ENCODE peak calls at places on chromosomes 3 and 15, in eight cellular contexts. One of them, this sample, is unnamed.

GRCh38 chr15:95492388-95493070 is 838.0 kb upstream of the NR2F2 start:
- DNase-seq in psoas muscle: no peak
- DNase-seq in lower lobe of right lung: no peak
- DNase-seq in H9: no peak
- DNase-seq in upper lobe of right lung: no peak
- DNase-seq in osteocyte: no peak
- DNase-seq in heart left ventricle: no peak
- DNase-seq in endodermal cell: no peak
- DNase-seq in this sample: no peak

GRCh38 chr15:100103828-100104227 is 237.9 kb downstream of the ADAMTS17 start:
- DNase-seq in osteocyte: no peak
- DNase-seq in psoas muscle: no peak
- DNase-seq in upper lobe of right lung: peak
- DNase-seq in lower lobe of right lung: no peak
- DNase-seq in endodermal cell: no peak
- DNase-seq in H9: no peak
- DNase-seq in heart left ventricle: no peak
- DNase-seq in this sample: no peak

GRCh38 chr15:92665100-92665555 is 9.6 kb upstream of the FAM174B start:
- DNase-seq in lower lobe of right lung: no peak
- DNase-seq in heart left ventricle: no peak
- DNase-seq in H9: no peak
- DNase-seq in osteocyte: no peak
- DNase-seq in upper lobe of right lung: no peak
- DNase-seq in endodermal cell: peak
- DNase-seq in psoas muscle: no peak
- DNase-seq in this sample: no peak

GRCh38 chr3:152280539-152280938 is 11.8 kb downstream of the MBNL1 start:
- DNase-seq in psoas muscle: no peak
- DNase-seq in lower lobe of right lung: no peak
- DNase-seq in osteocyte: no peak
- DNase-seq in H9: no peak
- DNase-seq in upper lobe of right lung: no peak
- DNase-seq in heart left ventricle: no peak
- DNase-seq in endodermal cell: no peak
- DNase-seq in this sample: no peak

GRCh38 chr3:148211725-148212124 is 486.0 kb upstream of the AGTR1 start:
- DNase-seq in H9: no peak
- DNase-seq in heart left ventricle: no peak
- DNase-seq in upper lobe of right lung: no peak
- DNase-seq in endodermal cell: no peak
- DNase-seq in osteocyte: no peak
- DNase-seq in lower lobe of right lung: no peak
- DNase-seq in psoas muscle: no peak
- DNase-seq in this sample: no peak

GRCh38 chr3:76438971-76439370 is 600.9 kb upstream of the ROBO2 start:
- DNase-seq in psoas muscle: no peak
- DNase-seq in upper lobe of right lung: no peak
- DNase-seq in endodermal cell: no peak
- DNase-seq in lower lobe of right lung: no peak
- DNase-seq in heart left ventricle: no peak
- DNase-seq in osteocyte: no peak
- DNase-seq in H9: no peak
- DNase-seq in this sample: no peak

GRCh38 chr15:99123706-99124451 is 19.0 kb downstream of the SYNM start:
- DNase-seq in upper lobe of right lung: peak
- DNase-seq in lower lobe of right lung: peak
- DNase-seq in psoas muscle: peak
- DNase-seq in osteocyte: peak
- DNase-seq in H9: peak
- DNase-seq in heart left ventricle: peak
- DNase-seq in endodermal cell: peak
- DNase-seq in this sample: peak

GRCh38 chr15:90192961-90193786 is 8.0 kb upstream of the SEMA4B start:
- DNase-seq in lower lobe of right lung: no peak
- DNase-seq in osteocyte: no peak
- DNase-seq in H9: no peak
- DNase-seq in psoas muscle: no peak
- DNase-seq in endodermal cell: no peak
- DNase-seq in heart left ventricle: no peak
- DNase-seq in upper lobe of right lung: no peak
- DNase-seq in this sample: no peak

GRCh38 chr3:106261915-106262683 is 393.3 kb upstream of the CBLB start:
- DNase-seq in osteocyte: no peak
- DNase-seq in lower lobe of right lung: no peak
- DNase-seq in heart left ventricle: no peak
- DNase-seq in endodermal cell: no peak
- DNase-seq in upper lobe of right lung: no peak
- DNase-seq in psoas muscle: no peak
- DNase-seq in H9: no peak
- DNase-seq in this sample: no peak

GRCh38 chr15:78002996-78003395 is 74.5 kb downstream of the TBC1D2B start:
- DNase-seq in endodermal cell: no peak
- DNase-seq in H9: no peak
- DNase-seq in osteocyte: no peak
- DNase-seq in heart left ventricle: no peak
- DNase-seq in upper lobe of right lung: no peak
- DNase-seq in psoas muscle: no peak
- DNase-seq in lower lobe of right lung: no peak
- DNase-seq in this sample: no peak

GRCh38 chr15:78003539-78004008 is 73.9 kb downstream of the TBC1D2B start:
- DNase-seq in osteocyte: no peak
- DNase-seq in upper lobe of right lung: peak
- DNase-seq in lower lobe of right lung: no peak
- DNase-seq in heart left ventricle: no peak
- DNase-seq in psoas muscle: no peak
- DNase-seq in endodermal cell: no peak
- DNase-seq in H9: peak
- DNase-seq in this sample: no peak

GRCh38 chr15:78004222-78004727 is 73.2 kb downstream of the TBC1D2B start:
- DNase-seq in H9: no peak
- DNase-seq in upper lobe of right lung: no peak
- DNase-seq in osteocyte: no peak
- DNase-seq in lower lobe of right lung: no peak
- DNase-seq in psoas muscle: no peak
- DNase-seq in endodermal cell: no peak
- DNase-seq in heart left ventricle: no peak
- DNase-seq in this sample: no peak

GRCh38 chr15:78006567-78007205 is 70.8 kb downstream of the TBC1D2B start:
- DNase-seq in endodermal cell: no peak
- DNase-seq in H9: no peak
- DNase-seq in osteocyte: no peak
- DNase-seq in psoas muscle: no peak
- DNase-seq in upper lobe of right lung: peak
- DNase-seq in heart left ventricle: no peak
- DNase-seq in lower lobe of right lung: no peak
- DNase-seq in this sample: no peak

GRCh38 chr15:78004919-78005634 is 72.4 kb downstream of the TBC1D2B start:
- DNase-seq in endodermal cell: no peak
- DNase-seq in heart left ventricle: peak
- DNase-seq in osteocyte: no peak
- DNase-seq in psoas muscle: peak
- DNase-seq in upper lobe of right lung: peak
- DNase-seq in lower lobe of right lung: peak
- DNase-seq in H9: no peak
- DNase-seq in this sample: no peak
- TF ChIP-seq CTCF in endodermal cell: no peak
- TF ChIP-seq CTCF in heart left ventricle: no peak
- TF ChIP-seq CTCF in osteocyte: peak
- TF ChIP-seq CTCF in psoas muscle: peak
- TF ChIP-seq CTCF in upper lobe of right lung: peak
- TF ChIP-seq CTCF in lower lobe of right lung: peak
- TF ChIP-seq CTCF in H9: no peak
- TF ChIP-seq CTCF in this sample: no peak

GRCh38 chr3:192237992-192238608 is 489.2 kb downstream of the FGF12 start:
- DNase-seq in lower lobe of right lung: no peak
- DNase-seq in H9: peak
- DNase-seq in endodermal cell: peak
- DNase-seq in heart left ventricle: peak
- DNase-seq in upper lobe of right lung: no peak
- DNase-seq in osteocyte: no peak
- DNase-seq in psoas muscle: no peak
- DNase-seq in this sample: no peak
- TF ChIP-seq CTCF in lower lobe of right lung: no peak
- TF ChIP-seq CTCF in H9: peak
- TF ChIP-seq CTCF in endodermal cell: peak
- TF ChIP-seq CTCF in heart left ventricle: no peak
- TF ChIP-seq CTCF in upper lobe of right lung: no peak
- TF ChIP-seq CTCF in osteocyte: no peak
- TF ChIP-seq CTCF in psoas muscle: no peak
- TF ChIP-seq CTCF in this sample: no peak

GRCh38 chr15:101413239-101413638 is 76.3 kb downstream of the PCSK6 start:
- DNase-seq in H9: no peak
- DNase-seq in psoas muscle: no peak
- DNase-seq in lower lobe of right lung: no peak
- DNase-seq in endodermal cell: no peak
- DNase-seq in osteocyte: no peak
- DNase-seq in heart left ventricle: no peak
- DNase-seq in upper lobe of right lung: no peak
- DNase-seq in this sample: no peak
- TF ChIP-seq CTCF in H9: peak
- TF ChIP-seq CTCF in psoas muscle: no peak
- TF ChIP-seq CTCF in lower lobe of right lung: no peak
- TF ChIP-seq CTCF in endodermal cell: peak
- TF ChIP-seq CTCF in osteocyte: no peak
- TF ChIP-seq CTCF in heart left ventricle: peak
- TF ChIP-seq CTCF in upper lobe of right lung: no peak
- TF ChIP-seq CTCF in this sample: no peak

GRCh38 chr3:194913281-194913680 is 227.6 kb downstream of the FAM43A start:
- DNase-seq in heart left ventricle: no peak
- DNase-seq in upper lobe of right lung: no peak
- DNase-seq in H9: no peak
- DNase-seq in psoas muscle: no peak
- DNase-seq in endodermal cell: no peak
- DNase-seq in osteocyte: no peak
- DNase-seq in lower lobe of right lung: no peak
- DNase-seq in this sample: no peak

GRCh38 chr3:194908432-194908966 is 222.8 kb downstream of the FAM43A start:
- DNase-seq in osteocyte: no peak
- DNase-seq in H9: no peak
- DNase-seq in psoas muscle: no peak
- DNase-seq in endodermal cell: no peak
- DNase-seq in upper lobe of right lung: no peak
- DNase-seq in lower lobe of right lung: no peak
- DNase-seq in heart left ventricle: no peak
- DNase-seq in this sample: no peak

GRCh38 chr3:194908972-194909371 is 223.3 kb downstream of the FAM43A start:
- DNase-seq in upper lobe of right lung: no peak
- DNase-seq in heart left ventricle: no peak
- DNase-seq in osteocyte: no peak
- DNase-seq in lower lobe of right lung: no peak
- DNase-seq in psoas muscle: no peak
- DNase-seq in H9: no peak
- DNase-seq in endodermal cell: no peak
- DNase-seq in this sample: no peak

GRCh38 chr3:194906970-194907629 is 221.4 kb downstream of the FAM43A start:
- DNase-seq in endodermal cell: no peak
- DNase-seq in upper lobe of right lung: no peak
- DNase-seq in heart left ventricle: no peak
- DNase-seq in lower lobe of right lung: no peak
- DNase-seq in osteocyte: no peak
- DNase-seq in psoas muscle: no peak
- DNase-seq in H9: no peak
- DNase-seq in this sample: no peak

DNA sequence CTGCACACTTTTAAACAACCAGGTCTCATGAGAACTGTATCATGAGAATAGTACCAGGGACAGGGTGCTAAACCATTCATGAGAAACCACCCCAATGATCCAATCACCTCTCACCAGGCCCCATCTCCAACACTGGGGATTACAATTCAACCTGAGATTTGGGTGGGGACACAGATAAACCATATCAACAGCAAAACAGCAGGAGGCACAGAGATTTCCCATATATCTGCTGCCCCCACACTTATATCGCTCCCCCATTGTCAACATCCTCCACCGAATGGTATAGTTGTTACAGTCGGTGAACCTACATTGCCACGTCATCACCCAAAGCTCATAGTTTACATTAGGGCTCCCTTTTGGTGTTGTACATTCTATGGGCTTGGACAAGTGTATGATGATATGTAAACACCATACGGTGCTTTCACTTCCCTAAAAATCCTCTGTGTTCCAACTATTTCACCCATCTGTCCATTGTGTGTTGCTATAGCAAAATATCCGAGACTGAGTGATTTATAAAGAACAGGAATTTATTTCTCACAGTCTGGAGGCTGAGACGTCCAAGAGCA is 224.8 kb downstream of the FAM43A start:
- DNase-seq in H9: no peak
- DNase-seq in endodermal cell: no peak
- DNase-seq in heart left ventricle: no peak
- DNase-seq in upper lobe of right lung: no peak
- DNase-seq in lower lobe of right lung: no peak
- DNase-seq in osteocyte: no peak
- DNase-seq in psoas muscle: no peak
- DNase-seq in this sample: no peak
- TF ChIP-seq CTCF in H9: no peak
- TF ChIP-seq CTCF in endodermal cell: no peak
- TF ChIP-seq CTCF in heart left ventricle: no peak
- TF ChIP-seq CTCF in upper lobe of right lung: no peak
- TF ChIP-seq CTCF in lower lobe of right lung: no peak
- TF ChIP-seq CTCF in osteocyte: no peak
- TF ChIP-seq CTCF in psoas muscle: no peak
- TF ChIP-seq CTCF in this sample: no peak

DNA sequence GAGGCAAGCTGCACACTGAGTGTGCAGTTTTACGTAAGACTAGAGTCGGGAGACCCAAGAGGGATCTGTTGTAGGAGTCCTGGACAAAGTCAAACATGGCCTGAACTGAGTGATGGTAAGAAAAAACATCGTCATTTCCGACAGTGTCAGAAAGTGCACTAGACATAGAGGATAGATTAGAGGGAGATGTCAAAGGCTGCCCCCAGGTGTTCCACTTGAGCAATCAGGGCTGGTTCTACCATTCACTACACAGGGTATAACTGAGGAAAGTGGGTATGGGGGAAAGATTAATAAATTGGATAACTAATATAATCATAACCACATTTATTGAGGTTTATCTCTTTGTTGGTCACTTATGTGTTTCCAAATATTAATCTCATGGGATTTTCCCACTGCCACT is 766.6 kb downstream of the NTRK3 start:
- DNase-seq in upper lobe of right lung: no peak
- DNase-seq in heart left ventricle: no peak
- DNase-seq in psoas muscle: no peak
- DNase-seq in H9: no peak
- DNase-seq in osteocyte: no peak
- DNase-seq in lower lobe of right lung: no peak
- DNase-seq in endodermal cell: no peak
- DNase-seq in this sample: no peak
- TF ChIP-seq CTCF in upper lobe of right lung: no peak
- TF ChIP-seq CTCF in heart left ventricle: no peak
- TF ChIP-seq CTCF in psoas muscle: no peak
- TF ChIP-seq CTCF in H9: no peak
- TF ChIP-seq CTCF in osteocyte: no peak
- TF ChIP-seq CTCF in lower lobe of right lung: no peak
- TF ChIP-seq CTCF in endodermal cell: peak
- TF ChIP-seq CTCF in this sample: no peak

This sample was measured in breast epithelium.